ENCODE peak calls at places on chromosomes 12 and 14, in ten cellular contexts. P, B, N, M, S, E, D, V, C and J are unnamed samples. For H3K36me3, the result is how much of the 10 kb centered on the place peaks cover.

GRCh38 chr12:125403145-125403789 is 338.0 kb downstream of the AACS start:
- DNase-seq in C (peak), M (peak), B (peak), D (no peak), S (no peak), E (no peak), P (peak), V (peak), N (no peak), J (no peak)

GRCh38 chr14:44613061-44613712 is 106.1 kb upstream of the FSCB start:
- DNase-seq in B (no peak), M (no peak), E (no peak), S (no peak), D (no peak), V (no peak), N (no peak), C (no peak), P (peak), J (no peak)

GRCh38 chr12:40286583-40286982 is 61.8 kb downstream of the LRRK2 start:
- DNase-seq in S (no peak), P (peak), B (no peak), V (no peak), C (no peak), M (no peak), N (no peak), E (no peak), D (no peak), J (no peak)

GRCh38 chr12:55722948-55723347 is 2.8 kb downstream of the RDH5 start:
- DNase-seq in S (no peak), V (no peak), D (peak), N (no peak), P (no peak), B (no peak), M (no peak), E (no peak), C (no peak), J (no peak)

GRCh38 chr14:88793259-88793625 is 489 bp upstream of the EML5 start:
- DNase-seq in V (no peak), B (no peak), C (no peak), S (no peak), D (no peak), E (no peak), P (no peak), N (no peak), M (no peak), J (no peak)

GRCh38 chr12:81417056-81417455 is 339.2 kb downstream of the ACSS3 start:
- DNase-seq in N (no peak), M (no peak), D (no peak), B (no peak), P (no peak), E (no peak), S (no peak), V (no peak), C (no peak), J (no peak)

GRCh38 chr12:102349079-102349478 is 131.3 kb downstream of the IGF1 start:
- DNase-seq in C (no peak), V (no peak), N (no peak), D (no peak), S (no peak), M (no peak), E (no peak), B (no peak), P (no peak), J (no peak)

GRCh38 chr12:30754750-30755394 is at the start of gene CAPRIN2:
- DNase-seq in D (peak), B (peak), P (peak), E (peak), S (peak), M (peak), N (peak), C (peak), V (peak), J (peak)

GRCh38 chr12:14845350-14845750 is 2.0 kb upstream of the ART4 start:
- DNase-seq in M (peak), E (no peak), S (peak), P (peak), V (peak), B (peak), D (no peak), C (peak), N (no peak), J (peak)

GRCh38 chr14:34650786-34651584 is 21.0 kb upstream of the SNX6 start:
- DNase-seq in C (peak), N (no peak), D (no peak), B (no peak), S (no peak), E (no peak), V (peak), M (peak), P (peak), J (no peak)

GRCh38 chr14:89445252-89445973 is 28.4 kb upstream of the FOXN3 start:
- DNase-seq in C (no peak), M (no peak), D (no peak), B (peak), E (no peak), N (no peak), S (peak), P (no peak), V (no peak), J (no peak)

GRCh38 chr12:123131879-123132402 is 18.9 kb downstream of the PITPNM2 start:
- DNase-seq in M (no peak), C (no peak), N (no peak), B (peak), V (no peak), S (no peak), E (no peak), D (no peak), P (no peak), J (peak)

GRCh38 chr12:93751864-93752610 is 74.9 kb downstream of the CRADD start:
- DNase-seq in V (no peak), S (no peak), C (no peak), E (no peak), B (no peak), P (no peak), D (no peak), N (no peak), M (peak), J (no peak)

GRCh38 chr12:66724616-66725015 is 45.7 kb upstream of the GRIP1 start:
- DNase-seq in E (no peak), B (no peak), M (no peak), D (no peak), S (no peak), C (no peak), V (no peak), N (no peak), P (no peak), J (no peak)

GRCh38 chr14:40760703-40761102 is 846.0 kb upstream of the LRFN5 start:
- DNase-seq in V (no peak), P (no peak), D (no peak), B (no peak), N (no peak), C (no peak), M (no peak), S (no peak), E (no peak), J (no peak)

GRCh38 chr12:130331146-130331545 is 6.5 kb upstream of the PIWIL1 start:
- DNase-seq in E (no peak), B (no peak), P (no peak), N (no peak), C (no peak), M (no peak), D (no peak), V (no peak), S (no peak), J (no peak)

GRCh38 chr12:54544743-54545142 is 4.7 kb upstream of the PDE1B start:
- DNase-seq in D (no peak), P (no peak), M (no peak), E (no peak), N (no peak), S (no peak), V (no peak), C (no peak), B (no peak), J (no peak)

GRCh38 chr14:99129211-99129696 is 142.7 kb downstream of the BCL11B start:
- DNase-seq in D (no peak), M (no peak), C (no peak), B (no peak), S (no peak), V (no peak), P (no peak), N (no peak), E (no peak), J (no peak)

DNA sequence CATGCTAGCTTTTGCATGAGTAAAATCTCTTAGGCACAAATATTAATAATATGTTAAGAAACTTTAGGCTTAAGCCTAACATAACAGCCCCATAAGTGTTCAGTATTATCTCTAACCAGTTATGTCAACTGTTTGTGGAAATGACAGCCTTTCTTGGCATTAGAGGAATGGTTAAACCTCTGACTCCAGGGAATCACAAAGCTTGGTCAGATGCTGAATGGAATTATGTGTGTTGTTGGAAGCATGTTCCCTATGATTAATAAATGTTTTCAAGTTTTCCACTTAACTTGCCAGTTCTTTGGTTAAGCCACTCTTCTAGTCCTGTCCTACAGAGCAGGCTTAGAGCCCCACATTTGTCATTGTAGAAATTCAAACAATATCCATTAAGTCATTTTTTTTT is 17.0 kb downstream of the PSEN1 start:
- DNase-seq in N (no peak), S (no peak), B (no peak), D (no peak), V (no peak), E (no peak), M (peak), C (no peak), P (no peak), J (no peak)
- H3K36me3 ChIP-seq in N (half or more), S (under half), B (half or more), D (under half), V (under half), E (under half), M (under half), C (under half), P (under half), J (under half)

GRCh38 chr12:109952873-109953272 is 43.3 kb downstream of the GIT2 start:
- DNase-seq in C (no peak), N (peak), S (no peak), V (no peak), E (no peak), P (no peak), B (no peak), M (no peak), D (no peak), J (no peak)
- H3K36me3 ChIP-seq in C (under half), N (half or more), S (under half), V (under half), E (under half), P (under half), B (half or more), M (under half), D (under half), J (half or more)

GRCh38 chr12:117178301-117178700 is 12.0 kb downstream of the FBXO21 start:
- DNase-seq in C (no peak), P (no peak), V (no peak), M (no peak), B (no peak), E (no peak), S (no peak), N (no peak), D (no peak), J (no peak)
- H3K36me3 ChIP-seq in C (under half), P (half or more), V (under half), M (under half), B (half or more), E (under half), S (under half), N (half or more), D (under half), J (half or more)

DNA sequence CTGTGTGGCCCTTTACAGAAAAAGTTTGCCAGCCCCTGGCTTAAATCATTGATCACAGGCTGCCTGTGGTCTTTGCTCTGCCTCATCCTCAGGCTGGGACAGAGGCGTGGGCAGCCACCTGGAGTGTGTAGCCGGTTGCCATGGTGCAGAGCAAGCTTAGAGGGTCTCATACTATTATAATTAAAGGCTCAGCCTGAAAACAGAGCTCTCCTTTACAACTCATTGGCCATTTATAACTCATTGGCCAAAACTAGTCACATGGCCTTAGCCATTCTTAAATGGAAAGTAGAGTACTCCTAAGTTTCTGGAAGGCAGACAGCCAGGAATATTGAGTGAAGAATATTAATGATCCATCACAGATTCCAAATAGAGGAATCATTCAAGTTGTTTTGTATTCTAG is 3.0 kb downstream of the HSP90B1 start:
- DNase-seq in N (no peak), D (no peak), M (no peak), S (no peak), B (no peak), P (no peak), V (no peak), E (no peak), C (no peak), J (no peak)
- H3K36me3 ChIP-seq in N (half or more), D (under half), M (under half), S (under half), B (half or more), P (half or more), V (half or more), E (half or more), C (under half), J (under half)

DNA sequence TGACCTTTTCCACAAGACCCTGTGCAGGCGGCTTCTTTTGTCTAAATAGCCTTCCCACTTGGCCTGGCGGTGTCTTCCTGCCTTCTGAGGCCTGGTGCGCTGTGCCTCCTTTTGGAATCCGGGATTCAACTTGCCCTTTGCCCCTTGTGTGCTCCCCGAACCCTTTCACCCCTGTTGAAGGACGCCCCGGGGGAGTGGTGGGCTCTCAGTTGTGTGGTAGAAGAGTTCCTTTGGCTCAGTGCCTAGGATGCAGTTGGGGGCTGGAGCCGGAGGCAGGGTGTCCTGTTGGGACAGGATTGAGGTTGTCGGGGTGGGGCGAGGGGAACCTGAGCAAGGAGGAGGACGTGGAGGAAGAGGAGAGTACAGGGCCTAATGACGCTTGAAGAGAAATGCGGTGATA is 34.5 kb downstream of the KLC1 start:
- DNase-seq in P (no peak), S (no peak), N (no peak), C (no peak), B (no peak), V (no peak), M (no peak), E (no peak), D (peak), J (no peak)
- H3K36me3 ChIP-seq in P (half or more), S (under half), N (half or more), C (under half), B (half or more), V (under half), M (under half), E (under half), D (under half), J (under half)

GRCh38 chr12:27319848-27320247 is 12.8 kb upstream of the BMAL2 start:
- DNase-seq in S (no peak), V (no peak), N (no peak), P (no peak), D (no peak), E (no peak), M (no peak), C (no peak), B (no peak), J (no peak)
- H3K36me3 ChIP-seq in S (under half), V (under half), N (half or more), P (under half), D (under half), E (under half), M (under half), C (under half), B (under half), J (under half)

GRCh38 chr12:131788070-131788469 is 40.1 kb upstream of the MMP17 start:
- DNase-seq in S (no peak), V (no peak), C (no peak), B (no peak), D (no peak), P (no peak), E (no peak), N (no peak), M (no peak), J (no peak)
- H3K36me3 ChIP-seq in S (under half), V (under half), C (under half), B (half or more), D (under half), P (half or more), E (under half), N (half or more), M (under half), J (under half)

DNA sequence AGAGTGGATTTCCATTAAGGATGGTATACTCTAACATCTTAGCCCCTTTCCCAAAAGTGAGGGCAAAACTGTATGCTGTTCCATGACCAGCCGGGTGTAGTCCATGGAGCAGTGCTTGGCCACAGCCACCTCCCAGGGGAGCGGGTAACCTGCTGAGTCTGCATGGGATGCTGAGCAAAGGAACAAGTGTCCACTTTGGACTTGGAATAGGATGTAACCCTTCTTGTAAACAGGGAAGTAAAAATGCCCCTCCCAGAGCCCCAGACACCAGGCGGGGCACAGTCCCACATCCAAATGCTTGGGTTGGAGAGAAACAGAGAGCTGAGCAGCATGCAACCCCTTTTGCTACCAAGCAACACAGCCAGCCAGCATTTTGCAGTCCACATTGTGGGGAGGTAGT is 65.6 kb downstream of the ACTN1 start:
- DNase-seq in C (no peak), D (no peak), P (no peak), N (no peak), E (no peak), V (no peak), B (no peak), M (no peak), S (no peak), J (no peak)
- H3K36me3 ChIP-seq in C (under half), D (under half), P (half or more), N (half or more), E (under half), V (under half), B (under half), M (half or more), S (under half), J (under half)

DNA sequence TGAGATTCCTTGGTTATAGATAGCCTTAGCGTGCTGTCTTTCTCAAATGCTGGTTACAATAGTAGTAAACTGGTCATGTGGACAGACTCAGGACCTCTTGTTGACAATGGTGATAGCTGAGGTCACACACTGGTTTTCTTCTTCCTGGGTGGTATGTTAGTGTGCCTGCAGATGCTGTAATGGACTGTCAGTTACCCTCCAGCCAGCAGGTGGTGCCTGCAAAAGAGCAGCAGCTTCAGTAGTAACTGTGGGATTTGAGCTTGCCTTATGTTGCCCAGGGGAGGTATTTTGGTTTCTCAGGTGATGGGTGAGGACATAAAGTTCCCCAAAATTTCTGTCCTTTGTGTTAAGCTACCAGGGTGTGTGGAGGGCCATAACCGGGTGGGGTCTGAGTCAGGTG is 33.7 kb upstream of the SCAF11 start:
- DNase-seq in C (no peak), M (no peak), E (no peak), S (no peak), N (no peak), D (no peak), B (no peak), V (no peak), P (no peak), J (no peak)
- H3K36me3 ChIP-seq in C (under half), M (under half), E (under half), S (under half), N (under half), D (under half), B (under half), V (under half), P (under half), J (under half)